ENCODE peak calls at places on chromosomes 16 and 17, in eight cellular contexts. B, M, P, F, J, T, N and Z are unnamed samples.

GRCh38 chr17:4189280-4189679 is 46.3 kb downstream of the CYB5D2 start:
- DNase-seq in N (no peak), J (no peak), T (no peak), M (no peak), B (no peak), P (no peak), F (no peak), Z (no peak)

GRCh38 chr17:38791162-38791561 is 8.2 kb downstream of the PIP4K2B start:
- DNase-seq in J (no peak), N (no peak), F (no peak), P (no peak), M (no peak), T (no peak), B (no peak), Z (no peak)

GRCh38 chr16:28241924-28242323 is 30.2 kb upstream of the XPO6 start:
- DNase-seq in M (no peak), J (no peak), N (no peak), F (no peak), B (no peak), P (no peak), T (no peak), Z (no peak)

GRCh38 chr16:48501516-48502377 is 108.2 kb downstream of the N4BP1 start:
- DNase-seq in B (no peak), T (no peak), F (no peak), J (no peak), N (peak), P (no peak), M (no peak), Z (no peak)

GRCh38 chr16:22132801-22133200 is 29.5 kb upstream of the SDR42E2 start:
- DNase-seq in J (no peak), B (no peak), M (no peak), N (no peak), T (no peak), F (no peak), P (no peak), Z (no peak)

GRCh38 chr17:56000411-56000810 is 152.9 kb upstream of the ANKFN1 start:
- DNase-seq in B (no peak), P (no peak), J (no peak), F (no peak), N (no peak), T (no peak), M (no peak), Z (no peak)

GRCh38 chr17:72665841-72666518 is 426.5 kb downstream of the SLC39A11 start:
- DNase-seq in B (no peak), N (no peak), F (no peak), P (no peak), M (no peak), T (peak), J (no peak), Z (no peak)

GRCh38 chr16:49462356-49462988 is 88.9 kb downstream of the C16orf78 start:
- DNase-seq in B (no peak), T (no peak), N (no peak), P (no peak), J (no peak), M (no peak), F (no peak), Z (no peak)

GRCh38 chr16:57910726-57911125 is 60.2 kb downstream of the CNGB1 start:
- DNase-seq in N (no peak), P (no peak), F (no peak), J (no peak), B (no peak), M (no peak), T (no peak), Z (no peak)

GRCh38 chr17:68302666-68303065 is 11.4 kb downstream of the ARSG start:
- DNase-seq in B (no peak), M (no peak), P (no peak), J (no peak), N (no peak), T (no peak), F (no peak), Z (no peak)

GRCh38 chr17:61011269-61011668 is 333.6 kb downstream of the BCAS3 start:
- DNase-seq in P (no peak), T (no peak), J (no peak), N (no peak), F (no peak), M (no peak), B (no peak), Z (no peak)

GRCh38 chr17:78840530-78840779 is 159 bp downstream of the USP36 start:
- DNase-seq in M (no peak), P (no peak), T (no peak), J (no peak), N (no peak), F (no peak), B (no peak), Z (no peak)

GRCh38 chr17:29722411-29723198 is 99.9 kb upstream of the CORO6 start:
- DNase-seq in N (peak), B (peak), J (peak), P (no peak), T (peak), F (no peak), M (peak), Z (no peak)

GRCh38 chr16:74034862-74035261 is 261.8 kb upstream of the PSMD7 start:
- DNase-seq in T (peak), B (no peak), P (peak), N (peak), F (no peak), J (peak), M (peak), Z (no peak)

GRCh38 chr17:21549107-21549687 is 143.1 kb upstream of the KCNJ18 start:
- DNase-seq in N (peak), F (no peak), T (no peak), P (no peak), B (no peak), M (peak), J (no peak), Z (no peak)
- H3K4me3 ChIP-seq in N (no peak), F (no peak), T (peak), P (no peak), B (no peak), M (peak), J (no peak), Z (no peak)

GRCh38 chr16:23712976-23713375 is at the start of gene ERN2:
- DNase-seq in M (no peak), B (no peak), P (peak), F (no peak), T (no peak), N (no peak), J (no peak), Z (no peak)
- H3K4me3 ChIP-seq in M (no peak), B (no peak), P (peak), F (peak), T (no peak), N (no peak), J (no peak), Z (no peak)

GRCh38 chr17:75396781-75397180 is 8.7 kb downstream of the GRB2 start:
- DNase-seq in N (no peak), J (no peak), M (no peak), P (no peak), F (no peak), B (no peak), T (no peak), Z (no peak)
- H3K4me3 ChIP-seq in N (no peak), J (no peak), M (no peak), P (no peak), F (no peak), B (peak), T (no peak), Z (no peak)

GRCh38 chr17:48548687-48549621 is 4.0 kb upstream of the HOXB2 start:
- DNase-seq in M (no peak), N (no peak), F (no peak), B (no peak), J (no peak), T (no peak), P (no peak), Z (no peak)

GRCh38 chr17:48547839-48548686 is 3.2 kb upstream of the HOXB2 start:
- DNase-seq in N (peak), F (no peak), T (peak), B (peak), M (no peak), P (peak), J (no peak), Z (no peak)

GRCh38 chr17:48551206-48551597 is 6.3 kb upstream of the HOXB2 start:
- DNase-seq in B (no peak), T (no peak), M (no peak), F (no peak), J (no peak), P (no peak), N (no peak), Z (no peak)

GRCh38 chr17:48550313-48551205 is 5.7 kb upstream of the HOXB2 start:
- DNase-seq in P (peak), B (no peak), F (no peak), J (no peak), N (no peak), M (no peak), T (no peak), Z (no peak)

GRCh38 chr17:48549909-48550308 is 5.0 kb upstream of the HOXB2 start:
- DNase-seq in B (no peak), J (no peak), P (no peak), N (no peak), T (no peak), F (no peak), M (no peak), Z (no peak)
- H3K4me3 ChIP-seq in B (no peak), J (no peak), P (peak), N (no peak), T (no peak), F (no peak), M (no peak), Z (no peak)

GRCh38 chr17:19744492-19744891 is 3.6 kb downstream of the ALDH3A1 start:
- DNase-seq in M (no peak), F (peak), T (no peak), J (no peak), N (no peak), B (no peak), P (no peak), Z (no peak)
- H3K4me3 ChIP-seq in M (peak), F (peak), T (peak), J (peak), N (peak), B (no peak), P (peak), Z (no peak)

GRCh38 chr16:78768226-78768625 is 668.8 kb downstream of the WWOX start:
- DNase-seq in T (no peak), P (no peak), B (no peak), F (peak), M (no peak), J (no peak), N (no peak), Z (no peak)
- H3K4me3 ChIP-seq in T (no peak), P (no peak), B (no peak), F (no peak), M (no peak), J (no peak), N (no peak), Z (no peak)

GRCh38 chr17:80930335-80931040 is 61.2 kb upstream of the CHMP6 start:
- DNase-seq in M (no peak), P (no peak), F (peak), T (no peak), N (no peak), B (no peak), J (no peak), Z (no peak)

GRCh38 chr17:80925668-80926067 is 66.0 kb upstream of the CHMP6 start:
- DNase-seq in T (no peak), F (peak), M (no peak), P (no peak), B (no peak), J (no peak), N (no peak), Z (no peak)

GRCh38 chr17:80926601-80927250 is 64.9 kb upstream of the CHMP6 start:
- DNase-seq in B (no peak), F (no peak), T (no peak), P (no peak), N (no peak), M (no peak), J (no peak), Z (no peak)

GRCh38 chr17:80929449-80929848 is 62.2 kb upstream of the CHMP6 start:
- DNase-seq in N (no peak), P (no peak), B (no peak), T (no peak), J (no peak), F (no peak), M (no peak), Z (no peak)

GRCh38 chr17:80927791-80928216 is 63.8 kb upstream of the CHMP6 start:
- DNase-seq in T (no peak), N (peak), J (no peak), M (peak), P (no peak), B (no peak), F (no peak), Z (no peak)
- H3K4me3 ChIP-seq in T (no peak), N (no peak), J (no peak), M (no peak), P (no peak), B (no peak), F (no peak), Z (no peak)